ENCODE peak calls at places on chromosomes 6 and 20, in six cellular contexts. L is mucosa of descending colon, Q is heart left ventricle, O is cardiac muscle cell, I is spleen, H is tibial artery. M is an unnamed sample.

GRCh38 chr6:150673720-150674361 is 74.2 kb downstream of the PLEKHG1 start:
- DNase-seq in L (no peak), Q (no peak), O (no peak), I (no peak), H (no peak), M (no peak)

GRCh38 chr6:77292564-77293546 is 170.4 kb downstream of the HTR1B start:
- DNase-seq in L (no peak), Q (no peak), O (no peak), I (no peak), H (no peak), M (no peak)

GRCh38 chr20:45834797-45835161 is 1.2 kb downstream of the SNX21 start:
- DNase-seq in L (peak; percentile 59), Q (peak; percentile 40), O (no peak), I (peak; percentile 72), H (no peak), M (no peak)

GRCh38 chr6:95553880-95554279 is 23.5 kb upstream of the MANEA start:
- DNase-seq in L (no peak), Q (no peak), O (no peak), I (no peak), H (no peak), M (no peak)

GRCh38 chr6:42450314-42451145 is 1.2 kb downstream of the TRERF1 start:
- DNase-seq in L (no peak), Q (no peak), O (peak; percentile 46), I (no peak), H (no peak), M (no peak)

GRCh38 chr6:16305246-16305725 is 66.9 kb downstream of the GMPR start:
- DNase-seq in L (no peak), Q (no peak), O (no peak), I (no peak), H (peak; percentile 10), M (no peak)

GRCh38 chr6:31004285-31004684 is 6.0 kb upstream of the MUC22 start:
- DNase-seq in L (no peak), Q (no peak), O (no peak), I (no peak), H (no peak), M (no peak)

GRCh38 chr6:95877480-95877879 is 138.3 kb upstream of the FUT9 start:
- DNase-seq in L (no peak), Q (no peak), O (no peak), I (no peak), H (no peak), M (no peak)

GRCh38 chr6:14880717-14881116 is 365.2 kb upstream of the JARID2 start:
- DNase-seq in L (no peak), Q (no peak), O (no peak), I (no peak), H (no peak), M (peak; percentile 34)

GRCh38 chr20:57647006-57647932 is 27.0 kb upstream of the ZBP1 start:
- DNase-seq in L (no peak), Q (no peak), O (no peak), I (peak; percentile 49), H (no peak), M (no peak)

GRCh38 chr6:105744815-105745214 is 341.3 kb upstream of the PRDM1 start:
- DNase-seq in L (no peak), Q (no peak), O (no peak), I (no peak), H (no peak), M (no peak)

GRCh38 chr6:130212215-130212874 is 10.4 kb downstream of the SAMD3 start:
- DNase-seq in L (no peak), Q (no peak), O (no peak), I (no peak), H (no peak), M (no peak)

GRCh38 chr20:34948030-34948429 is 7.6 kb downstream of the GSS start:
- DNase-seq in L (no peak), Q (no peak), O (no peak), I (no peak), H (no peak), M (no peak)

GRCh38 chr20:49247792-49248191 is 28.6 kb downstream of the DDX27 start:
- DNase-seq in L (no peak), Q (no peak), O (no peak), I (no peak), H (no peak), M (peak; percentile 60)

GRCh38 chr6:8085053-8085511 is 17.3 kb downstream of the EEF1E1 start:
- DNase-seq in L (no peak), Q (no peak), O (no peak), I (no peak), H (peak; percentile 72), M (no peak)

GRCh38 chr6:129575378-129576118 is 134.4 kb downstream of the ARHGAP18 start:
- DNase-seq in L (no peak), Q (no peak), O (peak; percentile 59), I (no peak), H (no peak), M (peak; percentile 78)

GRCh38 chr6:55052846-55053245 is 121.5 kb upstream of the HCRTR2 start:
- DNase-seq in L (no peak), Q (no peak), O (no peak), I (no peak), H (no peak), M (no peak)

GRCh38 chr6:154399097-154399496 is 42.5 kb upstream of the IPCEF1 start:
- DNase-seq in L (no peak), Q (no peak), O (no peak), I (no peak), H (no peak), M (no peak)

GRCh38 chr6:158149641-158150040 is 18.4 kb downstream of the SERAC1 start:
- DNase-seq in L (no peak), Q (no peak), O (no peak), I (no peak), H (no peak), M (no peak)

GRCh38 chr6:52976591-52977035 is 18.5 kb downstream of the GSTA4 start:
- DNase-seq in L (no peak), Q (no peak), O (no peak), I (no peak), H (no peak), M (no peak)

GRCh38 chr6:166206510-166207389 is 39.1 kb upstream of the TBXT start:
- DNase-seq in L (no peak), Q (no peak), O (no peak), I (no peak), H (no peak), M (peak; percentile 34)

GRCh38 chr20:33679758-33680485 is 5.7 kb upstream of the NECAB3 start:
- DNase-seq in L (peak; percentile 72), Q (no peak), O (no peak), I (peak; percentile 86), H (no peak), M (no peak)

GRCh38 chr6:15441215-15441868 is 195.5 kb downstream of the JARID2 start:
- DNase-seq in L (no peak), Q (no peak), O (peak; percentile 62), I (no peak), H (no peak), M (peak; percentile 85)

GRCh38 chr6:125212377-125212776 is 58.8 kb downstream of the TPD52L1 start:
- DNase-seq in L (no peak), Q (no peak), O (no peak), I (no peak), H (no peak), M (no peak)

GRCh38 chr6:50995036-50995435 is 176.4 kb downstream of the TFAP2B start:
- DNase-seq in L (no peak), Q (no peak), O (no peak), I (no peak), H (no peak), M (no peak)

GRCh38 chr6:140353536-140353935 is 979.1 kb upstream of the CITED2 start:
- DNase-seq in L (no peak), Q (no peak), O (no peak), I (no peak), H (no peak), M (no peak)
- TF ChIP-seq CTCF in L (no peak), Q (no peak), O (no peak), I (no peak), H (no peak), M (no peak)

DNA sequence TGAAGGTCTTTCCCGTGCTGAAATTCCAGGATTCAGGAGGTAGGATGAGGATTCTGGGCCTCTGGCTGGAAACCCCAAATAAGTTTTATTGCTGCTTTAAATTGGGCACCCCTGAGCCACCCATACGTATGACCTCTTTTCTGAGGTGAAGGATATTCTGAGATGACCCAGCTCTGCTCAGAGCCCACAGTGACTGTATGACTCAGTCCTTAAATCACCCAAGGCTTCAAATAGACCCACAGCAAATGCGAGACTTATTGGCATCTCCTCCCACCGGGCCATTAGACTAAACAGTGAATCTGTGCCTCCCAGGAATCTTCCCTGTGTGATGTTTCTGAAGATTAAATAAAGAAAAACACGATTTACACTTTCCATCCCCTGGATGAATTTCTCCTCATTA is 9.5 kb downstream of the SIRPG start:
- DNase-seq in L (no peak), Q (no peak), O (no peak), I (no peak), H (no peak), M (no peak)
- H3K4me1 ChIP-seq in L (no peaks in the 10 kb centered on the region), Q (no peaks in the 10 kb centered on the region), O (no peaks in the 10 kb centered on the region), I (peaks cover 21% of the 10 kb centered on the region), H (no peaks in the 10 kb centered on the region), M (no peaks in the 10 kb centered on the region)

GRCh38 chr6:170261643-170262480 is 29.0 kb downstream of the DLL1 start:
- DNase-seq in L (no peak), Q (peak; percentile 10), O (no peak), I (peak; percentile 39), H (no peak), M (no peak)

GRCh38 chr6:170260686-170261085 is 30.2 kb downstream of the DLL1 start:
- DNase-seq in L (no peak), Q (no peak), O (no peak), I (no peak), H (no peak), M (no peak)

GRCh38 chr6:170258395-170258794 is 32.5 kb downstream of the DLL1 start:
- DNase-seq in L (no peak), Q (peak; percentile 29), O (no peak), I (peak; percentile 47), H (no peak), M (no peak)

GRCh38 chr6:170257376-170257775 is 33.5 kb downstream of the DLL1 start:
- DNase-seq in L (no peak), Q (peak; percentile 19), O (no peak), I (peak; percentile 31), H (no peak), M (no peak)

GRCh38 chr6:170259301-170259700 is 31.6 kb downstream of the DLL1 start:
- DNase-seq in L (no peak), Q (peak; percentile 7), O (no peak), I (peak; percentile 69), H (no peak), M (no peak)
- TF ChIP-seq CTCF in L (no peak), Q (no peak), O (no peak), I (no peak), H (no peak), M (no peak)

DNA sequence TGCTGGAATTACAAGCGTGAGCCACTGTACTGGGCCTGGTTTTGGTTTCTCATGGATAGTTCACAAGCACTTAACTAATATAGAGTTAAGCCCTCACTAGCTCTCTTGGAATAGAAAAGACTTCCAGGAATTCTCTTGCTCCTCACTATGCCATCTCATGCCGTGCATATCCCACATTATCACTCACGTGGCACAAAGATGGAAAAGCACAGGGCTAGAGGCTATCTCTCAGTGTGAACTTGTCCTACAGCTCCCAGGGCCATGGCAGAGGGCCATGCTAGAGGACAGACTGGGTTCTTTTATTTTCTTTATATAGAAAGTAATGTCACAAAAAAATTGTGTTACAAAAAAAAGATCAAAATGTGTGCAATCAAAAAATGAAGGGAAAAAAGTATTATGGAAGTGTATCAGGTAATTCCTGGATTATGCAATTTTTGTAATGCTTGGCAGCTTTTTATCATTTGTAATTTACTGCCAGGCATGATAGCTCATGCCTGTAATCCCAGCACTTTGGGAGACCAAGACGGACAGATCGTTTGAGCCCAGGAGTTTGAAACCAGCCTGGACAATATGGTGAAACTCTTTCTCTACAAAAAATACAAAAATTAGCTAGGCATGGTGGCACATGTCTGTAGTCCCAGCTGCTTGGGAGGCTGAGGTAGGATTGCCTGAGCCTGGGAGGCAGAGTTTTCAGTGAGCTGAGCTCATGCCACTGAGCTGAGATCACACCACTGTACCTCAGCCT is 6.4 kb upstream of the SLC2A12 start:
- DNase-seq in L (no peak), Q (peak; percentile 63), O (no peak), I (no peak), H (no peak), M (no peak)
- H3K4me1 ChIP-seq in L (no peaks in the 10 kb centered on the region), Q (peaks cover 35% of the 10 kb centered on the region), O (no peaks in the 10 kb centered on the region), I (no peaks in the 10 kb centered on the region), H (peaks cover 27% of the 10 kb centered on the region), M (no peaks in the 10 kb centered on the region)

M was measured in A673.